ENCODE peak calls at places on chromosomes 11 and 22, in four cellular contexts. One of them, this sample, is unnamed.

GRCh38 chr11:107218123-107219084 is 200.1 kb upstream of the GUCY1A2 start:
- DNase-seq in CD4-positive, CD25-positive, alpha-beta regulatory T cell: no peak
- DNase-seq in PC-3: no peak
- DNase-seq in GM12865: no peak
- DNase-seq in this sample: peak

GRCh38 chr22:26673485-26673884 is 16.1 kb downstream of the MIAT start:
- DNase-seq in GM12865: peak
- DNase-seq in CD4-positive, CD25-positive, alpha-beta regulatory T cell: no peak
- DNase-seq in PC-3: peak
- DNase-seq in this sample: no peak

GRCh38 chr22:50016988-50017700 is 4.6 kb upstream of the IL17REL start:
- DNase-seq in PC-3: no peak
- DNase-seq in CD4-positive, CD25-positive, alpha-beta regulatory T cell: no peak
- DNase-seq in GM12865: peak
- DNase-seq in this sample: no peak

GRCh38 chr22:29268511-29269229 is 602 bp downstream of the EWSR1 start:
- DNase-seq in CD4-positive, CD25-positive, alpha-beta regulatory T cell: no peak
- DNase-seq in GM12865: peak
- DNase-seq in PC-3: peak
- DNase-seq in this sample: peak

GRCh38 chr11:96338910-96339703 is 3.9 kb downstream of the MAML2 start:
- DNase-seq in PC-3: peak
- DNase-seq in CD4-positive, CD25-positive, alpha-beta regulatory T cell: no peak
- DNase-seq in GM12865: peak
- DNase-seq in this sample: no peak

GRCh38 chr11:30046211-30046945 is 29.5 kb upstream of the KCNA4 start:
- DNase-seq in PC-3: no peak
- DNase-seq in GM12865: peak
- DNase-seq in CD4-positive, CD25-positive, alpha-beta regulatory T cell: no peak
- DNase-seq in this sample: no peak

GRCh38 chr22:27318516-27318915 is 483.0 kb downstream of the MN1 start:
- DNase-seq in PC-3: no peak
- DNase-seq in CD4-positive, CD25-positive, alpha-beta regulatory T cell: no peak
- DNase-seq in GM12865: no peak
- DNase-seq in this sample: no peak

GRCh38 chr11:118705111-118705741 is 25.8 kb upstream of the TREH start:
- DNase-seq in CD4-positive, CD25-positive, alpha-beta regulatory T cell: no peak
- DNase-seq in GM12865: peak
- DNase-seq in PC-3: no peak
- DNase-seq in this sample: no peak

GRCh38 chr11:118746988-118747585 is 43.9 kb downstream of the DDX6 start:
- DNase-seq in PC-3: no peak
- DNase-seq in GM12865: peak
- DNase-seq in CD4-positive, CD25-positive, alpha-beta regulatory T cell: no peak
- DNase-seq in this sample: no peak

GRCh38 chr22:33666661-33667619 is 253.3 kb downstream of the LARGE1 start:
- DNase-seq in CD4-positive, CD25-positive, alpha-beta regulatory T cell: no peak
- DNase-seq in GM12865: peak
- DNase-seq in PC-3: no peak
- DNase-seq in this sample: no peak

GRCh38 chr11:45209904-45210699 is 63.7 kb downstream of the PRDM11 start:
- DNase-seq in GM12865: peak
- DNase-seq in CD4-positive, CD25-positive, alpha-beta regulatory T cell: no peak
- DNase-seq in PC-3: no peak
- DNase-seq in this sample: no peak

GRCh38 chr11:70567680-70568503 is 169.6 kb downstream of the CTTN start:
- DNase-seq in CD4-positive, CD25-positive, alpha-beta regulatory T cell: no peak
- DNase-seq in PC-3: no peak
- DNase-seq in GM12865: no peak
- DNase-seq in this sample: no peak

GRCh38 chr11:126608626-126609010 is 253.1 kb downstream of the ST3GAL4 start:
- DNase-seq in GM12865: no peak
- DNase-seq in PC-3: no peak
- DNase-seq in CD4-positive, CD25-positive, alpha-beta regulatory T cell: no peak
- DNase-seq in this sample: no peak

GRCh38 chr11:111331711-111332479 is 33.5 kb downstream of the POU2AF3 start:
- DNase-seq in GM12865: no peak
- DNase-seq in CD4-positive, CD25-positive, alpha-beta regulatory T cell: no peak
- DNase-seq in PC-3: peak
- DNase-seq in this sample: peak

GRCh38 chr11:134386945-134387344 is 25.1 kb downstream of the B3GAT1 start:
- DNase-seq in PC-3: no peak
- DNase-seq in GM12865: no peak
- DNase-seq in CD4-positive, CD25-positive, alpha-beta regulatory T cell: no peak
- DNase-seq in this sample: no peak

GRCh38 chr11:60168306-60168705 is 14.6 kb downstream of the MS4A6A start:
- DNase-seq in GM12865: peak
- DNase-seq in PC-3: peak
- DNase-seq in CD4-positive, CD25-positive, alpha-beta regulatory T cell: no peak
- DNase-seq in this sample: no peak

GRCh38 chr11:122285444-122285843 is 169.4 kb upstream of the BLID start:
- DNase-seq in CD4-positive, CD25-positive, alpha-beta regulatory T cell: no peak
- DNase-seq in PC-3: no peak
- DNase-seq in GM12865: no peak
- DNase-seq in this sample: no peak

GRCh38 chr22:39087098-39087497 is 9.9 kb upstream of the APOBEC3H start:
- DNase-seq in GM12865: no peak
- DNase-seq in PC-3: no peak
- DNase-seq in CD4-positive, CD25-positive, alpha-beta regulatory T cell: no peak
- DNase-seq in this sample: no peak

GRCh38 chr22:23183107-23183698 is 2.9 kb downstream of the BCR start:
- DNase-seq in CD4-positive, CD25-positive, alpha-beta regulatory T cell: no peak
- DNase-seq in GM12865: no peak
- DNase-seq in PC-3: peak
- DNase-seq in this sample: peak

GRCh38 chr11:120800206-120800605 is 223.7 kb upstream of the TBCEL start:
- DNase-seq in PC-3: no peak
- DNase-seq in CD4-positive, CD25-positive, alpha-beta regulatory T cell: no peak
- DNase-seq in GM12865: peak
- DNase-seq in this sample: no peak

GRCh38 chr11:130689222-130689908 is 226.9 kb downstream of the SNX19 start:
- DNase-seq in CD4-positive, CD25-positive, alpha-beta regulatory T cell: no peak
- DNase-seq in PC-3: peak
- DNase-seq in GM12865: no peak
- DNase-seq in this sample: no peak

GRCh38 chr22:39225591-39225990 is 19.2 kb downstream of the PDGFB start:
- DNase-seq in CD4-positive, CD25-positive, alpha-beta regulatory T cell: no peak
- DNase-seq in GM12865: no peak
- DNase-seq in PC-3: no peak
- DNase-seq in this sample: no peak

GRCh38 chr11:41382927-41383326 is 76.5 kb downstream of the LRRC4C start:
- DNase-seq in GM12865: no peak
- DNase-seq in PC-3: peak
- DNase-seq in CD4-positive, CD25-positive, alpha-beta regulatory T cell: no peak
- DNase-seq in this sample: no peak

GRCh38 chr11:8603696-8604077 is 9.7 kb upstream of the STK33 start:
- DNase-seq in GM12865: no peak
- DNase-seq in PC-3: no peak
- DNase-seq in CD4-positive, CD25-positive, alpha-beta regulatory T cell: no peak
- DNase-seq in this sample: no peak

GRCh38 chr11:102144357-102145342 is 34.4 kb downstream of the YAP1 start:
- DNase-seq in PC-3: peak
- DNase-seq in GM12865: no peak
- DNase-seq in CD4-positive, CD25-positive, alpha-beta regulatory T cell: no peak
- DNase-seq in this sample: peak

This sample was measured in NCI-H1105 treated with DMSO at 0.1 percent for 48 hours.